ENCODE peak calls at places on chromosomes 5 and 9, in ten cellular contexts. S, B, O, H, J, E, W, F, X and G are unnamed samples.

GRCh38 chr5:56094579-56095361 is 100.0 kb upstream of the IL6ST start:
- DNase-seq in B (no peak), O (no peak), X (no peak), F (peak), W (no peak), H (no peak), E (no peak), J (no peak), S (no peak), G (no peak)

GRCh38 chr5:147913786-147914185 is 7.4 kb upstream of the C5orf46 start:
- DNase-seq in W (no peak), F (no peak), H (no peak), S (no peak), J (no peak), X (no peak), B (no peak), O (peak), E (no peak), G (no peak)

GRCh38 chr5:159525117-159525516 is 194.8 kb upstream of the IL12B start:
- DNase-seq in J (no peak), F (no peak), H (no peak), W (no peak), X (no peak), B (no peak), O (no peak), E (no peak), S (no peak), G (no peak)

GRCh38 chr9:70392189-70392588 is 22.3 kb downstream of the KLF9 start:
- DNase-seq in B (no peak), H (no peak), W (no peak), O (peak), S (no peak), X (no peak), E (no peak), F (no peak), J (no peak), G (no peak)

GRCh38 chr5:148374693-148375360 is 8.9 kb upstream of the FBXO38 start:
- DNase-seq in J (no peak), H (no peak), O (peak), W (no peak), F (no peak), E (no peak), X (peak), S (no peak), B (peak), G (no peak)

GRCh38 chr5:42242829-42243485 is 180.3 kb upstream of the GHR start:
- DNase-seq in E (peak), O (no peak), W (no peak), H (no peak), S (no peak), F (no peak), J (no peak), X (no peak), B (no peak), G (no peak)

GRCh38 chr5:143248822-143249579 is 154.5 kb downstream of the NR3C1 start:
- DNase-seq in H (no peak), E (no peak), J (no peak), W (no peak), X (no peak), O (peak), F (no peak), B (no peak), S (no peak), G (no peak)

GRCh38 chr5:52892242-52892878 is 96.8 kb upstream of the ITGA2 start:
- DNase-seq in F (no peak), W (no peak), X (no peak), E (no peak), J (no peak), H (no peak), O (no peak), S (peak), B (no peak), G (no peak)

GRCh38 chr5:135213466-135214239 is 179.6 kb upstream of the PITX1 start:
- DNase-seq in X (no peak), W (no peak), J (no peak), F (no peak), E (peak), H (no peak), O (no peak), S (no peak), B (peak), G (no peak)

GRCh38 chr9:83238871-83239624 is 176.1 kb upstream of the RASEF start:
- DNase-seq in X (no peak), H (peak), J (no peak), O (no peak), B (no peak), S (no peak), E (no peak), W (no peak), F (no peak), G (no peak)

GRCh38 chr5:57094753-57095683 is 78.8 kb upstream of the GPBP1 start:
- DNase-seq in S (no peak), F (no peak), E (no peak), W (no peak), B (no peak), H (no peak), J (no peak), X (peak), O (peak), G (no peak)

GRCh38 chr9:121768416-121769015 is 117.1 kb downstream of the DAB2IP start:
- DNase-seq in J (peak), E (no peak), F (no peak), X (no peak), W (peak), O (no peak), S (no peak), B (no peak), H (peak), G (no peak)

GRCh38 chr9:110526426-110526825 is 53.1 kb downstream of the SVEP1 start:
- DNase-seq in S (no peak), O (peak), W (no peak), F (no peak), E (no peak), J (no peak), H (no peak), X (no peak), B (no peak), G (no peak)

GRCh38 chr9:101467690-101468089 is 32.1 kb upstream of the ALDOB start:
- DNase-seq in X (no peak), F (no peak), O (no peak), E (no peak), B (no peak), J (no peak), W (no peak), H (no peak), S (no peak), G (no peak)

GRCh38 chr5:71882826-71883744 is 164.0 kb downstream of the CARTPT start:
- DNase-seq in X (no peak), W (no peak), H (no peak), S (no peak), J (no peak), O (peak), B (no peak), E (peak), F (no peak), G (no peak)

GRCh38 chr5:56763711-56764466 is 51.5 kb upstream of the MAP3K1 start:
- DNase-seq in F (no peak), W (no peak), X (no peak), J (no peak), H (no peak), E (no peak), O (peak), B (no peak), S (no peak), G (no peak)

GRCh38 chr5:39119404-39120051 is 45.3 kb upstream of the RICTOR start:
- DNase-seq in H (no peak), S (no peak), E (no peak), O (peak), J (no peak), F (no peak), W (no peak), X (no peak), B (no peak), G (no peak)